ENCODE peak calls at places on chromosomes 3 and 15, in nine cellular contexts. T is transverse colon; S is thoracic aorta; W is GM23248; Q is Karpas-422; K is small intestine; V is CD4-positive, alpha-beta memory T cell; U is fibroblast of lung; O is SK-N-SH. N is an unnamed sample. For H3K27me3, the result is how much of the 10 kb centered on the place peaks cover.

GRCh38 chr15:74628199-74628598 is 12.6 kb downstream of the CLK3 start:
- DNase-seq in W (peak), U (no peak), S (no peak), V (peak), O (no peak), T (no peak), K (no peak), Q (no peak), N (peak)

GRCh38 chr3:127197300-127198150 is 4.6 kb downstream of the PRR23E start:
- DNase-seq in U (no peak), V (no peak), T (no peak), S (no peak), K (no peak), O (no peak), W (no peak), Q (no peak), N (peak)

GRCh38 chr15:94793641-94794040 is 562.3 kb downstream of the MCTP2 start:
- DNase-seq in O (no peak), Q (no peak), T (no peak), V (no peak), W (no peak), K (no peak), U (peak), S (no peak), N (no peak)

GRCh38 chr3:42961633-42962032 is 17.5 kb upstream of the GASK1A start:
- DNase-seq in U (peak), W (peak), K (peak), Q (peak), V (no peak), T (peak), S (no peak), O (peak), N (peak)

GRCh38 chr3:41961061-41961749 is 698 bp downstream of the ULK4 start:
- DNase-seq in Q (peak), U (peak), K (peak), S (peak), V (peak), W (peak), O (peak), T (peak), N (peak)

GRCh38 chr3:126100216-126100615 is 16.3 kb upstream of the SLC41A3 start:
- DNase-seq in K (no peak), O (no peak), U (no peak), W (no peak), Q (no peak), S (no peak), T (no peak), V (no peak), N (no peak)

GRCh38 chr3:112437146-112438022 is 61.9 kb downstream of the BTLA start:
- DNase-seq in Q (peak), T (no peak), O (no peak), K (no peak), S (no peak), V (no peak), U (peak), W (peak), N (peak)

GRCh38 chr15:61831505-61831921 is 228.7 kb downstream of the VPS13C start:
- DNase-seq in Q (no peak), T (no peak), V (no peak), O (no peak), U (no peak), K (no peak), W (no peak), S (no peak), N (peak)

GRCh38 chr3:197417896-197418618 is 119.6 kb upstream of the DLG1 start:
- DNase-seq in U (no peak), W (peak), Q (no peak), V (no peak), O (no peak), T (no peak), S (no peak), K (no peak), N (peak)

GRCh38 chr3:123392871-123393620 is 55.8 kb downstream of the ADCY5 start:
- DNase-seq in U (no peak), S (no peak), O (no peak), V (no peak), K (no peak), Q (no peak), T (no peak), W (no peak), N (no peak)
- H3K27me3 ChIP-seq in U (under half), S (under half), O (under half), V (under half), K (under half), Q (under half), T (under half), W (under half), N (under half)

GRCh38 chr3:46406786-46407611 is at the start of the genes CCR5AS and CCRL2:
- DNase-seq in S (no peak), V (peak), T (peak), Q (no peak), W (peak), O (no peak), K (peak), U (peak), N (no peak)
- H3K4me3 ChIP-seq in S (peak), V (peak), T (peak), Q (no peak), W (peak), O (no peak), K (peak), U (peak), N (no peak)

GRCh38 chr3:3743754-3744153 is 55.5 kb upstream of the LRRN1 start:
- DNase-seq in S (no peak), K (no peak), O (no peak), V (no peak), U (no peak), W (no peak), Q (no peak), T (no peak), N (no peak)

GRCh38 chr3:3735919-3736318 is 63.3 kb upstream of the LRRN1 start:
- DNase-seq in K (no peak), O (no peak), Q (no peak), V (no peak), S (no peak), W (no peak), T (no peak), U (no peak), N (no peak)

GRCh38 chr3:3739345-3740060 is 59.7 kb upstream of the LRRN1 start:
- DNase-seq in T (no peak), Q (no peak), V (no peak), O (no peak), W (no peak), U (no peak), S (no peak), K (no peak), N (peak)

GRCh38 chr3:3737511-3737910 is 61.7 kb upstream of the LRRN1 start:
- DNase-seq in U (no peak), S (no peak), K (no peak), V (no peak), T (no peak), O (no peak), W (no peak), Q (no peak), N (no peak)

DNA sequence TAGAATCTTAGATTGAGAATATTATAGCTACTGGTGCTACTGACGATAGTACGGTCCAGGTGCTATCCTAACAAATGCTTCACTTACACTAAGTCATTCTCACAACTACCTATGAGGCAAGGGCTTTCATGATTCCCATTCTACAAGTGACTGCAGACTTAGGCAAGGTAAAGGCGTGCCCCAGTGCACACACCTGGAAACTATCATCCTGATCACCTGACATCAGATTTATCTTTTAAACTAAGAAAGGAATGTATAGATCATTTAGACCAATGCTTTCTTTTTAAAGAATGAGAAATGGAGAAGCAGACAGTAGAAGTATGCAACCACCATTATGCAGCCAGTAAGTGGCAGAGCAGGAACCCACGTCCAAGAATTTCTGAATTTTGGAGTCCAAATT is 59.2 kb upstream of the LRRN1 start:
- DNase-seq in V (no peak), T (no peak), U (no peak), O (no peak), W (no peak), K (no peak), Q (no peak), S (no peak), N (no peak)
- H3K27me3 ChIP-seq in V (under half), T (under half), U (under half), O (under half), W (under half), K (under half), Q (under half), S (under half), N (under half)

GRCh38 chr15:38646716-38647115 is 82.1 kb upstream of the RASGRP1 start:
- DNase-seq in Q (no peak), U (no peak), O (no peak), W (no peak), V (no peak), T (no peak), S (no peak), K (no peak), N (no peak)
- H3K4me3 ChIP-seq in Q (no peak), U (no peak), O (no peak), W (no peak), V (no peak), T (no peak), S (no peak), K (no peak), N (no peak)

DNA sequence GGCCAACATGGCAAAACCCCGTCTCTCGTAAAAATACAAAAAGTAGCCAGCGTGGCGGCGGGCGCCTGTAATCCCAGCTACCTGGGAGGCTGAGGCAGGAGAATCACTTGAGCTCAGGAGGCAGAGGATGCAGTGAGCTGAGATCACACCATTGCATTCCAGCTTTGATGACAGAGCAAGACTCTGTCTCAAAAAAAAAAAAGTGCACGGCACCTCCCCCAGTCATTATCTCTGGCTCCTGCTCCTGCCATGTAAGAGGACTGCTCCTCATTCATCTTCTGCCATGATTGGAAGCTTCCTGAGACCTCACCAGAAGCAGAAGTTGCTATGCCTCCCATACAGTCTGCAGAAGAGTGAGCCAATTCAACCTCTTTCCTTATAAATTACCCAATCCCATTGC is 4.0 kb upstream of the ALG1L2 start:
- DNase-seq in U (no peak), O (no peak), W (no peak), Q (no peak), V (no peak), K (no peak), T (no peak), S (no peak), N (no peak)
- H3K27me3 ChIP-seq in U (under half), O (under half), W (under half), Q (under half), V (under half), K (under half), T (under half), S (under half), N (under half)

N was measured in H7.